ENCODE peak calls at places on chromosomes 2 and 18, in five cellular contexts. C, V, M, A and D are unnamed samples.

GRCh38 chr18:63000839-63001238 is 285.5 kb downstream of the PHLPP1 start:
- DNase-seq in V (no peak), C (no peak), A (no peak), M (no peak), D (no peak)

GRCh38 chr2:100526868-100527267 is 35.9 kb upstream of the PDCL3 start:
- DNase-seq in M (no peak), V (no peak), A (no peak), C (no peak), D (no peak)

GRCh38 chr2:160869411-160869810 is 290.8 kb upstream of the TANK start:
- DNase-seq in M (no peak), C (peak; percentile 82), A (peak; percentile 94), V (no peak), D (no peak)

GRCh38 chr2:143572421-143572820 is 443.2 kb downstream of the ARHGAP15 start:
- DNase-seq in M (no peak), C (peak; percentile 19), A (no peak), V (no peak), D (no peak)

GRCh38 chr2:175203621-175204496 is 22.3 kb upstream of the ATP5MC3 start:
- DNase-seq in M (peak; percentile 65), A (peak; percentile 47), V (peak; percentile 46), C (peak; percentile 29), D (no peak)

GRCh38 chr18:25561923-25562322 is 210.0 kb upstream of the ZNF521 start:
- DNase-seq in A (peak; percentile 33), V (peak; percentile 10), C (peak; percentile 3), M (no peak), D (no peak)

GRCh38 chr2:105144941-105145300 is 96.6 kb upstream of the GPR45 start:
- DNase-seq in C (no peak), A (no peak), V (no peak), M (no peak), D (no peak)

GRCh38 chr2:232634319-232635150 is 1.1 kb downstream of the EFHD1 start:
- DNase-seq in C (no peak), A (no peak), M (no peak), V (no peak), D (no peak)

GRCh38 chr2:163878718-163879117 is 142.9 kb upstream of the FIGN start:
- DNase-seq in V (no peak), M (peak; percentile 27), A (peak; percentile 9), C (peak; percentile 9), D (no peak)

GRCh38 chr2:70930371-70931329 is 5.0 kb upstream of the ATP6V1B1 start:
- DNase-seq in V (no peak), A (no peak), M (no peak), C (no peak), D (peak; percentile 22)

GRCh38 chr2:240466579-240467148 is 31.2 kb downstream of the GPC1 start:
- DNase-seq in V (peak; percentile 5), C (no peak), A (no peak), M (peak; percentile 33), D (no peak)

GRCh38 chr2:17083902-17084301 is 418.3 kb upstream of the CYRIA start:
- DNase-seq in M (no peak), C (no peak), A (no peak), V (no peak), D (no peak)

GRCh38 chr2:43117521-43118143 is 108.8 kb downstream of the ZFP36L2 start:
- DNase-seq in C (no peak), A (no peak), V (no peak), M (no peak), D (no peak)

GRCh38 chr2:126715111-126715510 is 59.2 kb downstream of the GYPC start:
- DNase-seq in A (no peak), M (no peak), V (no peak), C (no peak), D (no peak)

GRCh38 chr2:96788393-96789244 is 27.4 kb upstream of the CNNM3 start:
- DNase-seq in A (peak; percentile 15), V (peak; percentile 87), M (no peak), C (peak; percentile 11), D (no peak)

GRCh38 chr2:40758778-40759177 is 306.9 kb upstream of the SLC8A1 start:
- DNase-seq in C (no peak), M (no peak), V (no peak), A (peak; percentile 1), D (no peak)

GRCh38 chr2:162840598-162841246 is 2.2 kb upstream of the KCNH7 start:
- DNase-seq in M (no peak), A (peak; percentile 38), C (peak; percentile 65), V (peak; percentile 14), D (peak; percentile 51)

DNA sequence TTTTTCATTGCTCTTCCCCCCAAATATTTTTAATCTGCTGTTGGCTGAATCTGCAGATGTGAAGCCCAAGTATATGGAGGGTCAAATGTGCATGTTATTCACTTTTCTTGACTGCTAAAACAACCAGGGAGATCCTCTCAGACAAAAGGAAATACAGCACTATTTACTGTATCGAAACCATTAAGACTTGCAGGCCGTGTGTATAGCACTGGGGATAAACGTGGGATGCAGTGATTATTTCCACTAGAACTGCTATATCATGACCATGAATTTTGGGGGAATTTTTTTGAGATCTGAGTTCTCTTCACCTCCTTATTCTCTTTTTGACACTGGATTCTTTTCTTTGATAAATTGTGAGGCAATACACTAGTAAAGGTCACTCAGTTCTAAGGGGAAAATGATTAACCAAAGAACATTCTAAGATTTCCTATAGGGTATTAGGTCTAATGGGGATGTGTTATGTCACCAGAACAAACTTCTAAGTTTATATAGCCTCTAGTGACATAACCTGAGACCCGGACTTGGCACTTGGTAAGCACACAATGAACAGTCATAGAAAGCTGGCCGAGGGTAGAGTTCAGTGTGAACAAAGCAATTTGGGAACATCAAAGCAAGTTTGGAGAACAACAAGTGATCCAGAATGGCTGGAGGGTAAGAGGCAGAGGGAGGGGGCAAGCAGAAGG is 14.9 kb upstream of the UGT1A1 start:
- DNase-seq in V (no peak), M (no peak), A (no peak), C (no peak), D (no peak)
- TF ChIP-seq CTCF in V (no peak), M (no peak), A (no peak), C (no peak), D (no peak)

DNA sequence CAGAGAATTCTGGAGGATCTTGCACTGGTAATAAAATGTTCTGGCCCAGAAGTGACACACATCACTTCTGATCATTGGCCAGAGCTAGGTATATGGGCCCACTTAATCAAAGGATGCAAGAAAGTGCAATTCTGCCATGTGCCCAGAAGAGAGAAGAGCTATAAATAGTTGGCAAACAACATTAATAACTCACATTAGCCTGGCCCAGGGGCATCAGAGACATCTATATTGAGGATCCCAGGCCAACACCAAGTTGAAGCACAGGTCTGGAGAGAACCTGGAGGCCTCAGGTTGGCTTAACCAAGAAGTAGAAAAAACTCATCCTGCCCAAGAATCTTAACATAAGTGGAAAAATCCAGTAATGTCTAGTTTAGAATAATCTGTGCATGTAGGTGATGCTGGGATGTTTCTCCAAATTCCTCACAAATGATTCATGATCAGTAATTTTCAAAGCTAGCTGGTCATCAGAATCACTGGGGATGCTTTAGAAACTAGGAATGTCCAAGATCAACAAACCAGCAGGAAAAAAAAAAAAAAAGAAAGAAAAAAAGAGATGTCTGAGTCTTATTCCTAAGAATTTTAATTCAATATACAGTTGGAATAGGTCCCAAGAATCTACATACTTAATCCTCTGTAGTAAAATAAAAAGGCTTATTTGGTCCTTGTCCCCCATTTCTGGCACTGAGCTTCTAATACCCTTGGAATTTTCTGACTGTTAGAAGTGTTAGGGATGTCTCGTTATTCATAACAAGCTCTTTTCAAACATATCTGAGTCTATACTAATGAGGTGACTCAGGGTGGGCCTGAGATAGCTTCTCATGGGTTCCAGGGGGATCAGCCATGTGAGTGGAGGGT is 35.0 kb upstream of the EVA1A start:
- DNase-seq in V (no peak), A (peak; percentile 95), C (peak; percentile 70), M (no peak), D (no peak)
- H3K4me3 ChIP-seq in V (no peak overlapping the region), A (no peak overlapping the region), C (no peak overlapping the region), M (no peak overlapping the region), D (no peak overlapping the region)

GRCh38 chr2:110114007-110114591 is 1.5 kb downstream of the MALL start:
- DNase-seq in A (no peak), M (no peak), C (peak; percentile 62), V (peak; percentile 87), D (no peak)
- TF ChIP-seq CTCF in A (no peak), M (no peak), C (peak; percentile 22), V (no peak), D (no peak)

DNA sequence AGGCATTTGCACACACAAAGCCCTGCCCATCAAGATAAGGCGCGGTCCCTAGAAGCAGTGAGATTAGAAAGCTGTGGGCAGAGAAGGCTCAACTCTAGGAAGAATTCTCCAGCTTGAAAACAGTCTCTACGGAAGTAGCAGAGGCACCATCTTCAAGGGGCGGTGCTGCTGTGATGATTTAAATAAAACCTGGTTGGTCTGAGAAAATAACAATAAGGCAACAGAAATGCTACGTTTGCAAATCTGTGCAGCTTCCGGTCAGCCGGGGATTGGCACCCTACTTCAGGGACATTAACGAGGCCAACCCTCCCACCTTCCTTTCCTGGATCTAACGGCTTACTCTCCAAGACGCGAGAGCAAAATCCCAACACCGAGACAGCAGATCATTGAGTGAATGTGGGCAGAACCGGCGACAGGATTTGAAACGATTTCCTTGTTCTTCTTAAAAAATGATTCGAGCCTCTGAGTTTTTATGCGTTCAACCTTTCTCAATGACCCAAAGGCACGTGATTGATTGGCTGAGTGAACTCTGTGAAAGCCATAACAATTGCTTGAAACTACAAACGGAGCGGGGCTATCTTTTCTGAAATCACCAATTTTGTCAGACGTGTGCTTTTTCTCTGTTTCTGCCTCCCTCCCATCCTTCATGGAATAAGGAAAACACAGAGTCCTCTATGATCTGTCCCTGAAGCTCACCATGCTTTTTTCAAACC is 93.7 kb upstream of the ZNF516 start:
- DNase-seq in C (no peak), V (no peak), M (no peak), A (no peak), D (no peak)
- H3K4me3 ChIP-seq in C (peak overlapping the region; percentile 38), V (no peak overlapping the region), M (peak overlapping the region; percentile 58), A (peak overlapping the region; percentile 18), D (peak overlapping the region; percentile 41)

GRCh38 chr18:2570772-2571199 is 519 bp downstream of the METTL4 start:
- DNase-seq in M (peak; percentile 44), V (peak; percentile 75), C (peak; percentile 69), A (peak; percentile 64), D (peak; percentile 60)
- TF ChIP-seq CTCF in M (no peak), V (peak; percentile 12), C (no peak), A (no peak), D (peak; percentile 18)

DNA sequence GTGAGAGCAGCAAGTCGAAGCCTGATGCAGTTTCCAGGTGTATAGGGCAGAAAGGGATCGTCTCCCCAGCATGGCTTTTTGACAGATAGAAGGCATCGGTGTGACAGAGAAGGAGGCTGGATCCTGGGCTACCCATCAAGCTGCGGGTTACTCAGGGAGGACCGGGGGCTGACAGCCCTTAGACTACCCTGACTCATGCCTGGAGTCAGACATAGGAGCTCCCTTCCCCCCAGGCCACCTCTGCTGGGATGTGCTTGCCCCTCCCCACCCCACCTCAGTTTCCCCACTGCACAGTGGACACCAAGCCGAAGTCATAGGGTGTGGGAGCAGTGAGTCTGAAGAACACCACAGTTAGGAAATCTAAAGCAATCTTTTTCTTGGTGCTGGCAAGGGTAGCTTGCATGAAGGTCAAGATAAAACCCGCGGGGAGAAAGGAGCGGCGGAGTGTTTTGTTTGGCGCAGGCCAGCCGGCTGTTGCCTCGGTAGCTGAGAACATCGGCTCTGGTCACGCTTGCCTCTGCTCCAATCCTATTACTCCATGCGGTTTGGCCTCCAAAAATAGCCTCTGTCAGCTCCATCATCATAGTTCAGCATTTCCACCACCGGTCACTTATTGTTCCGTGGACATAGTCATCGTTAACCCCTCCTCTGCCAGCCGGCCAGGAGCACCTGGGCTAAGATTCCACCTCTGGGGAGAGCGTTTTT is 169.2 kb upstream of the GLI2 start:
- DNase-seq in V (no peak), A (peak; percentile 67), M (no peak), C (no peak), D (peak; percentile 55)
- H3K4me3 ChIP-seq in V (no peak overlapping the region), A (no peak overlapping the region), M (no peak overlapping the region), C (no peak overlapping the region), D (no peak overlapping the region)